ENCODE peak calls at places on chromosome 10, in four cellular contexts. L, J, V and P are unnamed samples.

GRCh38 chr10:23381298-23381697 is 36.7 kb upstream of the C10orf67 start:
- DNase-seq in L (no peak), J (no peak), V (no peak), P (no peak)

GRCh38 chr10:11180228-11180627 is 162.6 kb downstream of the CELF2 start:
- DNase-seq in L (peak), J (no peak), V (no peak), P (no peak)

GRCh38 chr10:97684866-97685394 is 2.1 kb downstream of the AVPI1 start:
- DNase-seq in L (no peak), J (no peak), V (peak), P (no peak)

GRCh38 chr10:48444861-48445841 is 138.7 kb downstream of the MAPK8 start:
- DNase-seq in L (no peak), J (no peak), V (peak), P (no peak)

GRCh38 chr10:132916421-132916841 is 25.9 kb downstream of the CFAP46 start:
- DNase-seq in L (no peak), J (no peak), V (no peak), P (peak)

GRCh38 chr10:73899401-73899780 is 11.5 kb upstream of the PLAU start:
- DNase-seq in L (no peak), J (no peak), V (no peak), P (no peak)

GRCh38 chr10:102231357-102232318 is 5.5 kb downstream of the ELOVL3 start:
- DNase-seq in L (peak), J (no peak), V (peak), P (no peak)

GRCh38 chr10:43205681-43206390 is 61.0 kb downstream of the RASGEF1A start:
- DNase-seq in L (peak), J (peak), V (no peak), P (peak)

GRCh38 chr10:5968681-5969453 is 8.5 kb downstream of the IL15RA start:
- DNase-seq in L (no peak), J (peak), V (peak), P (no peak)

GRCh38 chr10:70564113-70564725 is 38.3 kb downstream of the PRF1 start:
- DNase-seq in L (no peak), J (peak), V (no peak), P (no peak)

GRCh38 chr10:73423309-73423708 is 9.5 kb upstream of the ANXA7 start:
- DNase-seq in L (no peak), J (no peak), V (no peak), P (no peak)

GRCh38 chr10:13348216-13349017 is at the start of gene SEPHS1:
- DNase-seq in L (peak), J (peak), V (peak), P (peak)
- TF ChIP-seq EP300 in L (no peak), J (no peak), V (no peak), P (no peak)

GRCh38 chr10:110460111-110460809 is 37.4 kb upstream of the DUSP5 start:
- DNase-seq in L (peak), J (no peak), V (peak), P (no peak)
- H3K4me3 ChIP-seq in L (no peak), J (no peak), V (peak), P (no peak)

GRCh38 chr10:58477122-58477521 is 35.5 kb upstream of the BICC1 start:
- DNase-seq in L (no peak), J (no peak), V (no peak), P (peak)

GRCh38 chr10:58481569-58482109 is 31.0 kb upstream of the BICC1 start:
- DNase-seq in L (no peak), J (no peak), V (no peak), P (no peak)

GRCh38 chr10:58480321-58480720 is 32.4 kb upstream of the BICC1 start:
- DNase-seq in L (no peak), J (no peak), V (no peak), P (no peak)

GRCh38 chr10:58477902-58478301 is 34.8 kb upstream of the BICC1 start:
- DNase-seq in L (no peak), J (no peak), V (no peak), P (no peak)

DNA sequence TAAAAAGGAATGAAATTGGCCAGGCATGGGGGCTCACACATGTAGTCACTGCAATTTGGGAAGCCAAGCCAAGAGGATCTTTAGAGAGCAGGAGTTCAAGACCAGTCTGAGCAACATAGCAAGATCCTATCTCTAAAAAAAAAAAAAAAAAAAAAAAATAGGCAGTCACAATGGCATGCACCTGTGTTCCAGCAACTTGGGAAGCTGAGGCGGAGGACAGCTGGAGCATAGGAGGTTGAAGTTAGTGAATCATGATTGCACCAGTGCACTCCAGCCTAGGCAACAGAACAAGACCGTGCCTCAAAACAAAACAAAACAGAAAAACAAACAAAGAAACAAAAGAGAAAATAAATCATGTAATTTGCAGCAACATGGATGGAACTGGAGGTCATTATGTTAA is 33.7 kb upstream of the BICC1 start:
- DNase-seq in L (no peak), J (no peak), V (no peak), P (no peak)
- H3K27ac ChIP-seq in L (no peak), J (no peak), V (no peak), P (no peak)

DNA sequence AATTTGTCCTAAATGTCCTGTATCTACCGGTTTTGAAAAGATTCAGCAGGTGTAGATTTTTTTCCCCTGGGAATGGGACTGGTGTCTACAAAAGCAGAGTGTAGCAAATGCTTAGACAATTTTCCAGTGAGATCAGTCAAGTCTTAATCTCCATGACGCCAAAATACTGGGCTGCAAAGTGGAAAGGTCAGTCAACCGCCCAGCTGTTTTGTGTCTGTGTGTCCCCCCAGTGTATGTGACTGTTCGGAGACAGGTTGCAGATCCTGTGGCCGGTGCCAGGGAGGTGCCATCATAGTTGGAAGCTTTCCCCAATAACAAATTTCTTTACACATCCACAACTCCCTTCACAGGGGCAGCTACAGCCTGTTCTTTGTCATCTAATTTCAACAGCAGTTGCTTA is 263.8 kb downstream of the ARHGAP12 start:
- DNase-seq in L (peak), J (no peak), V (no peak), P (no peak)
- TF ChIP-seq EP300 in L (no peak), J (no peak), V (no peak), P (no peak)